ENCODE peak calls at places on chromosomes 11 and 22, in five cellular contexts. Z is colonic mucosa, S is tibial artery, H is prostate gland, Y is small intestine. W is an unnamed sample. For H3K36me3 and H3K4me1, the result is how much of the 10 kb centered on the place peaks cover.

GRCh38 chr22:46202897-46203589 is 47.0 kb downstream of the CDPF1 start:
- DNase-seq in Z (peak), S (no peak), H (no peak), Y (peak), W (no peak)

GRCh38 chr11:1023811-1024596 is 12.5 kb downstream of the MUC6 start:
- DNase-seq in Z (no peak), S (no peak), H (no peak), Y (no peak), W (no peak)

GRCh38 chr22:37675930-37676571 is 615 bp downstream of the LGALS1 start:
- DNase-seq in Z (peak), S (peak), H (no peak), Y (no peak), W (peak)

GRCh38 chr11:129117595-129118350 is 74.4 kb downstream of the ARHGAP32 start:
- DNase-seq in Z (peak), S (peak), H (peak), Y (peak), W (no peak)

GRCh38 chr11:43557553-43558031 is 122.9 kb upstream of the HSD17B12 start:
- DNase-seq in Z (no peak), S (no peak), H (no peak), Y (no peak), W (no peak)

GRCh38 chr22:24230911-24231656 is 13.8 kb downstream of the GGT5 start:
- DNase-seq in Z (peak), S (no peak), H (no peak), Y (peak), W (peak)

GRCh38 chr11:115411114-115411513 is 93.1 kb downstream of the CADM1 start:
- DNase-seq in Z (no peak), S (no peak), H (no peak), Y (no peak), W (no peak)

GRCh38 chr22:29938285-29938693 is 55.3 kb downstream of the MTMR3 start:
- DNase-seq in Z (no peak), S (no peak), H (no peak), Y (no peak), W (no peak)

GRCh38 chr11:23103403-23103802 is 243.1 kb upstream of the CCDC179 start:
- DNase-seq in Z (no peak), S (no peak), H (no peak), Y (no peak), W (no peak)

GRCh38 chr11:16881074-16881709 is 133.0 kb downstream of the PLEKHA7 start:
- DNase-seq in Z (no peak), S (peak), H (peak), Y (peak), W (peak)

GRCh38 chr11:47305734-47306483 is 36.0 kb downstream of the MADD start:
- DNase-seq in Z (no peak), S (peak), H (peak), Y (no peak), W (peak)

GRCh38 chr11:75280227-75280671 is 39.7 kb downstream of the TPBGL start:
- DNase-seq in Z (peak), S (peak), H (peak), Y (peak), W (peak)

GRCh38 chr11:117627259-117627658 is 169.8 kb downstream of the DSCAML1 start:
- DNase-seq in Z (no peak), S (no peak), H (no peak), Y (no peak), W (no peak)

GRCh38 chr22:30228509-30229359 is 17.8 kb downstream of the LIF start:
- DNase-seq in Z (no peak), S (no peak), H (no peak), Y (no peak), W (no peak)

GRCh38 chr11:26188559-26188958 is 143.4 kb upstream of the ANO3 start:
- DNase-seq in Z (no peak), S (no peak), H (no peak), Y (no peak), W (no peak)

GRCh38 chr11:69178819-69179482 is 23.2 kb downstream of the SMIM38 start:
- DNase-seq in Z (no peak), S (no peak), H (no peak), Y (no peak), W (no peak)

GRCh38 chr11:59582006-59582405 is 33.6 kb downstream of the OSBP start:
- DNase-seq in Z (no peak), S (no peak), H (no peak), Y (peak), W (no peak)

GRCh38 chr11:128848815-128849455 is 18.2 kb downstream of the KCNJ1 start:
- DNase-seq in Z (peak), S (peak), H (no peak), Y (peak), W (peak)

GRCh38 chr22:42881982-42882656 is 25.0 kb upstream of the ARFGAP3 start:
- DNase-seq in Z (no peak), S (no peak), H (no peak), Y (peak), W (peak)

GRCh38 chr11:126736682-126737404 is 263.7 kb downstream of the KIRREL3 start:
- DNase-seq in Z (no peak), S (no peak), H (no peak), Y (no peak), W (no peak)

GRCh38 chr11:24965780-24966179 is 468.9 kb downstream of the LUZP2 start:
- DNase-seq in Z (no peak), S (no peak), H (no peak), Y (no peak), W (no peak)

GRCh38 chr11:861105-861479 is 18.4 kb downstream of the TSPAN4 start:
- DNase-seq in Z (no peak), S (no peak), H (no peak), Y (no peak), W (no peak)

GRCh38 chr11:130448416-130449068 is at the start of gene ADAMTS15:
- DNase-seq in Z (peak), S (peak), H (peak), Y (peak), W (peak)

GRCh38 chr11:78372114-78372768 is 45.4 kb downstream of the GAB2 start:
- DNase-seq in Z (no peak), S (no peak), H (no peak), Y (no peak), W (no peak)

GRCh38 chr22:48955351-48956311 is 872.0 kb downstream of the BRD1 start:
- DNase-seq in Z (peak), S (peak), H (peak), Y (no peak), W (no peak)

GRCh38 chr11:77153276-77154185 is 25.5 kb downstream of the MYO7A start:
- DNase-seq in Z (no peak), S (no peak), H (no peak), Y (no peak), W (no peak)

GRCh38 chr22:38240734-38241252 is 32.0 kb downstream of the TMEM184B start:
- DNase-seq in Z (peak), S (no peak), H (peak), Y (peak), W (peak)

GRCh38 chr22:42217752-42218280 is 52.6 kb downstream of the TCF20 start:
- DNase-seq in Z (no peak), S (no peak), H (no peak), Y (no peak), W (no peak)

GRCh38 chr11:10304495-10305261 is at the start of gene ADM:
- DNase-seq in Z (peak), S (peak), H (peak), Y (peak), W (peak)

GRCh38 chr11:2581931-2582435 is 117.8 kb downstream of the KCNQ1OT1 start:
- DNase-seq in Z (no peak), S (peak), H (no peak), Y (no peak), W (no peak)

GRCh38 chr11:128482512-128483191 is 104.7 kb downstream of the ETS1 start:
- DNase-seq in Z (no peak), S (peak), H (no peak), Y (no peak), W (peak)

GRCh38 chr11:94734563-94735275 is 33.4 kb upstream of the AMOTL1 start:
- DNase-seq in Z (no peak), S (no peak), H (no peak), Y (no peak), W (no peak)

GRCh38 chr11:133819916-133820315 is 25.4 kb downstream of the SPATA19 start:
- DNase-seq in Z (no peak), S (no peak), H (no peak), Y (no peak), W (no peak)

GRCh38 chr22:30754971-30755759 is 60.5 kb downstream of the OSBP2 start:
- DNase-seq in Z (peak), S (peak), H (peak), Y (peak), W (peak)

DNA sequence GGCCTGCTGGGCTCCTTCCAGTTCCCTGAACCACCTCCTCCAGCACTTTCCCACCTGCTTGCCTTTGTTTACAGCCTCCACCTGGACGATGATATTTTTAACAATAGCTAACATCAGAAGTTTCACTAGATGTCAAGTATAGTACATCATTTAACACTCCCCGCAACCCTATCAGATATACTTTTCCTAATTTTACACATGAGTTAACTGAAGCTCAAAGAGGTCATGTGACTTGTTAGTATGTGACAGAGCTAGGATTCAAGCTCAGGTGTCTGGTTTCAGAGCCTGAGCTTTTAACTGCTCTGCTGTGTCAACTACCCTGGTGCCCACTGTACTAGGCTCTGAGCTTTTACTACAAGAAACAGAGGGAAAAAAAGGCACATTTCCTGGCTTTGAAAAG is 14.3 kb upstream of the HPX start:
- DNase-seq in Z (no peak), S (no peak), H (peak), Y (no peak), W (no peak)
- H3K36me3 ChIP-seq in Z (under half), S (half or more), H (under half), Y (under half), W (half or more)

GRCh38 chr11:96207459-96208449 is 135.2 kb downstream of the MAML2 start:
- DNase-seq in Z (peak), S (no peak), H (peak), Y (peak), W (no peak)

GRCh38 chr11:96213500-96213899 is 129.5 kb downstream of the MAML2 start:
- DNase-seq in Z (no peak), S (no peak), H (no peak), Y (no peak), W (no peak)

GRCh38 chr11:96214745-96215093 is 128.3 kb downstream of the MAML2 start:
- DNase-seq in Z (no peak), S (no peak), H (no peak), Y (no peak), W (no peak)

GRCh38 chr11:96215094-96215782 is 127.8 kb downstream of the MAML2 start:
- DNase-seq in Z (peak), S (no peak), H (no peak), Y (peak), W (no peak)

GRCh38 chr11:96211433-96211832 is 131.6 kb downstream of the MAML2 start:
- DNase-seq in Z (no peak), S (no peak), H (no peak), Y (no peak), W (no peak)
- H3K4me1 ChIP-seq in Z (under half), S (under half), H (under half), Y (under half), W (under half)

DNA sequence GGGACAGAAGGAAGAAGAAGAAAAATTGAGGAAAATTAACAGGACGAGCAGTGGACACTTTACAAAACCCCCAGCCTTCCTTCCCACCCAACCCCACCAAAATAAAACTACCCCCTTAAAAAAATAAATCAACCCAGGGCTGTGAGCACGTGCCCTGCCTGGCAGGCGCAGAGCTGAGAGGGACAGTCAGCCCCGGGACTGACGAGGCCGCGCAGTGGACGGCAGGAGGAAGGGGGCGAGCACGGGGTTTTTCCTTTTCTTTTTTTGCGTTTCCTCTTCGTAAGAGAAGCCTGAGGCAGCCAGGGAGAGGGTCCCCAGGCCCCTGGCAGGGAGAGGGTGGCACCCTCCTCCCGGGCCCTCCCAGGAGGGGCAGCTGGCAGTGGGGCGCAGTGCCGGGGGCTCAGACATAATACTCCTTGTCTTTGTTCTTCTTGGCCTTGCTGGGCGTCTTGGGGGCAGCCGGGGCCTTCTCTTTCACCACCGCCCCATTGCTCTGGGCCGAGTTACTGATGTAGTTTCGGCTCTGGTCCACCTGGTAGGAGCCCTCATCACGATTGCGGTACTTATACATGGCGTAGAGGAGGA is 15.9 kb downstream of the SLC22A12 start:
- DNase-seq in Z (no peak), S (no peak), H (no peak), Y (no peak), W (no peak)
- H3K4me3 ChIP-seq in Z (no peak), S (no peak), H (no peak), Y (no peak), W (no peak)

DNA sequence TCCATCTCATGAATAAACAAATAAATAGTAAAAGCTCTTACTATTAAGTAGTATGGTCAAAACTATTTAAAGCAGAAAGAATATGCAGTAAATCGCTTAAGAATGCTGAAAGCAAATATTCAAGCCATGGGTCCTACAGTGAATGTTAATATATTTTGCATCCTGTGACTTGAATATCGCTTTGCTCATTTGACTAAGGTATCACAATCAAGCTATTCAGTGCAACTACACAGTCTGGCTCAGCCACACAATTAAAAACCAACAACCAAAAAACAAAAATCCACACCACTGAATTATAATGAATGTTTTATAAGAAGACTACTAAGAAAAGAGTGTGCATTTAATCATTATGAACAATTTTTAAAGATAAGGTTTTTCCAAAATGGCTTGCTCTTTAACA is 45.3 kb downstream of the RAB6A start:
- DNase-seq in Z (no peak), S (no peak), H (no peak), Y (no peak), W (no peak)
- H3K36me3 ChIP-seq in Z (under half), S (under half), H (under half), Y (under half), W (under half)

GRCh38 chr11:72084960-72085359 is 4.3 kb downstream of the LRRC51 start:
- DNase-seq in Z (no peak), S (no peak), H (no peak), Y (no peak), W (no peak)

GRCh38 chr11:72088076-72088806 is 7.6 kb downstream of the LRRC51 start:
- DNase-seq in Z (no peak), S (no peak), H (no peak), Y (no peak), W (no peak)

GRCh38 chr11:72084076-72084475 is 3.4 kb downstream of the LRRC51 start:
- DNase-seq in Z (no peak), S (no peak), H (no peak), Y (no peak), W (no peak)

GRCh38 chr11:72083414-72083813 is 2.8 kb downstream of the LRRC51 start:
- DNase-seq in Z (no peak), S (no peak), H (no peak), Y (no peak), W (no peak)

GRCh38 chr11:72085836-72086475 is 5.3 kb downstream of the LRRC51 start:
- DNase-seq in Z (no peak), S (no peak), H (no peak), Y (peak), W (no peak)
- H3K4me1 ChIP-seq in Z (under half), S (under half), H (under half), Y (under half), W (under half)

W was measured in psoas muscle.